ENCODE peak calls at places on chromosomes 1 and 21, in eight cellular contexts. One of them, this sample, is unnamed.

GRCh38 chr21:37742532-37742931 is 173.7 kb downstream of the KCNJ6 start:
- DNase-seq in thyroid gland: no peak
- DNase-seq in CD8-positive, alpha-beta T cell: no peak
- DNase-seq in SK-N-SH: no peak
- DNase-seq in body of pancreas: no peak
- DNase-seq in GM23338: no peak
- DNase-seq in heart left ventricle: no peak
- DNase-seq in left lung: no peak
- DNase-seq in this sample: no peak

GRCh38 chr1:200905411-200906052 is 10.8 kb downstream of the INAVA start:
- DNase-seq in SK-N-SH: no peak
- DNase-seq in heart left ventricle: no peak
- DNase-seq in body of pancreas: no peak
- DNase-seq in thyroid gland: no peak
- DNase-seq in left lung: no peak
- DNase-seq in CD8-positive, alpha-beta T cell: peak; percentile 61
- DNase-seq in GM23338: no peak
- DNase-seq in this sample: no peak

GRCh38 chr21:17585875-17586450 is 26.7 kb downstream of the BTG3 start:
- DNase-seq in body of pancreas: no peak
- DNase-seq in thyroid gland: no peak
- DNase-seq in left lung: no peak
- DNase-seq in SK-N-SH: peak; percentile 35
- DNase-seq in heart left ventricle: no peak
- DNase-seq in GM23338: peak; percentile 61
- DNase-seq in CD8-positive, alpha-beta T cell: no peak
- DNase-seq in this sample: no peak

GRCh38 chr1:204902674-204903073 is 32.0 kb downstream of the NFASC start:
- DNase-seq in SK-N-SH: no peak
- DNase-seq in thyroid gland: no peak
- DNase-seq in left lung: no peak
- DNase-seq in heart left ventricle: no peak
- DNase-seq in CD8-positive, alpha-beta T cell: no peak
- DNase-seq in GM23338: no peak
- DNase-seq in body of pancreas: no peak
- DNase-seq in this sample: no peak

GRCh38 chr1:172761581-172762025 is 102.7 kb downstream of the FASLG start:
- DNase-seq in left lung: no peak
- DNase-seq in thyroid gland: no peak
- DNase-seq in SK-N-SH: no peak
- DNase-seq in body of pancreas: no peak
- DNase-seq in heart left ventricle: no peak
- DNase-seq in CD8-positive, alpha-beta T cell: no peak
- DNase-seq in GM23338: no peak
- DNase-seq in this sample: no peak

GRCh38 chr1:53362851-53363642 is 35.2 kb upstream of the LRP8 start:
- DNase-seq in thyroid gland: no peak
- DNase-seq in SK-N-SH: no peak
- DNase-seq in body of pancreas: no peak
- DNase-seq in GM23338: peak; percentile 32
- DNase-seq in CD8-positive, alpha-beta T cell: peak; percentile 46
- DNase-seq in heart left ventricle: no peak
- DNase-seq in left lung: peak; percentile 10
- DNase-seq in this sample: no peak

GRCh38 chr1:111826278-111826677 is 70.6 kb downstream of the DDX20 start:
- DNase-seq in left lung: no peak
- DNase-seq in heart left ventricle: no peak
- DNase-seq in body of pancreas: no peak
- DNase-seq in thyroid gland: no peak
- DNase-seq in CD8-positive, alpha-beta T cell: no peak
- DNase-seq in GM23338: no peak
- DNase-seq in SK-N-SH: no peak
- DNase-seq in this sample: no peak

GRCh38 chr1:39047374-39048229 is 21.5 kb downstream of the NDUFS5 start:
- DNase-seq in GM23338: no peak
- DNase-seq in left lung: no peak
- DNase-seq in heart left ventricle: no peak
- DNase-seq in CD8-positive, alpha-beta T cell: no peak
- DNase-seq in SK-N-SH: no peak
- DNase-seq in thyroid gland: peak; percentile 11
- DNase-seq in body of pancreas: peak; percentile 13
- DNase-seq in this sample: peak; percentile 57

GRCh38 chr1:10744654-10745238 is 51.7 kb downstream of the CASZ1 start:
- DNase-seq in SK-N-SH: no peak
- DNase-seq in CD8-positive, alpha-beta T cell: no peak
- DNase-seq in GM23338: no peak
- DNase-seq in heart left ventricle: no peak
- DNase-seq in thyroid gland: no peak
- DNase-seq in left lung: no peak
- DNase-seq in body of pancreas: no peak
- DNase-seq in this sample: peak; percentile 74

GRCh38 chr1:232568331-232568852 is 61.5 kb downstream of the SIPA1L2 start:
- DNase-seq in CD8-positive, alpha-beta T cell: no peak
- DNase-seq in left lung: no peak
- DNase-seq in body of pancreas: no peak
- DNase-seq in GM23338: no peak
- DNase-seq in SK-N-SH: no peak
- DNase-seq in thyroid gland: no peak
- DNase-seq in heart left ventricle: no peak
- DNase-seq in this sample: no peak

GRCh38 chr1:192639607-192640368 is 3.8 kb downstream of the RGS13 start:
- DNase-seq in SK-N-SH: no peak
- DNase-seq in body of pancreas: no peak
- DNase-seq in GM23338: no peak
- DNase-seq in left lung: no peak
- DNase-seq in heart left ventricle: no peak
- DNase-seq in thyroid gland: no peak
- DNase-seq in CD8-positive, alpha-beta T cell: no peak
- DNase-seq in this sample: no peak

GRCh38 chr1:40626383-40626770 is 39.1 kb downstream of the RIMS3 start:
- DNase-seq in GM23338: no peak
- DNase-seq in body of pancreas: no peak
- DNase-seq in thyroid gland: no peak
- DNase-seq in left lung: no peak
- DNase-seq in SK-N-SH: no peak
- DNase-seq in CD8-positive, alpha-beta T cell: no peak
- DNase-seq in heart left ventricle: no peak
- DNase-seq in this sample: no peak

GRCh38 chr21:21921410-21922232 is 923.4 kb downstream of the NCAM2 start:
- DNase-seq in SK-N-SH: peak; percentile 16
- DNase-seq in CD8-positive, alpha-beta T cell: no peak
- DNase-seq in thyroid gland: no peak
- DNase-seq in GM23338: peak; percentile 81
- DNase-seq in heart left ventricle: no peak
- DNase-seq in left lung: no peak
- DNase-seq in body of pancreas: no peak
- DNase-seq in this sample: no peak

GRCh38 chr21:42148584-42148983 is 70.4 kb upstream of the ABCG1 start:
- DNase-seq in body of pancreas: no peak
- DNase-seq in left lung: peak; percentile 6
- DNase-seq in thyroid gland: no peak
- DNase-seq in GM23338: no peak
- DNase-seq in CD8-positive, alpha-beta T cell: no peak
- DNase-seq in heart left ventricle: no peak
- DNase-seq in SK-N-SH: no peak
- DNase-seq in this sample: no peak

GRCh38 chr1:74971982-74972381 is 162.2 kb upstream of the LHX8 start:
- DNase-seq in thyroid gland: no peak
- DNase-seq in heart left ventricle: no peak
- DNase-seq in left lung: no peak
- DNase-seq in GM23338: no peak
- DNase-seq in SK-N-SH: no peak
- DNase-seq in body of pancreas: no peak
- DNase-seq in CD8-positive, alpha-beta T cell: no peak
- DNase-seq in this sample: no peak

GRCh38 chr1:30648408-30649000 is 74.9 kb downstream of the MATN1 start:
- DNase-seq in body of pancreas: no peak
- DNase-seq in SK-N-SH: no peak
- DNase-seq in left lung: no peak
- DNase-seq in thyroid gland: no peak
- DNase-seq in GM23338: no peak
- DNase-seq in heart left ventricle: no peak
- DNase-seq in CD8-positive, alpha-beta T cell: no peak
- DNase-seq in this sample: no peak

GRCh38 chr1:119160851-119161250 is 20.4 kb upstream of the WARS2 start:
- DNase-seq in CD8-positive, alpha-beta T cell: no peak
- DNase-seq in GM23338: no peak
- DNase-seq in left lung: no peak
- DNase-seq in thyroid gland: no peak
- DNase-seq in SK-N-SH: no peak
- DNase-seq in body of pancreas: no peak
- DNase-seq in heart left ventricle: no peak
- DNase-seq in this sample: no peak

GRCh38 chr1:73100216-73100615 is 817.9 kb upstream of the NEGR1 start:
- DNase-seq in thyroid gland: no peak
- DNase-seq in SK-N-SH: no peak
- DNase-seq in body of pancreas: no peak
- DNase-seq in heart left ventricle: no peak
- DNase-seq in GM23338: peak; percentile 56
- DNase-seq in CD8-positive, alpha-beta T cell: no peak
- DNase-seq in left lung: no peak
- DNase-seq in this sample: no peak
- TF ChIP-seq CTCF in thyroid gland: no peak
- TF ChIP-seq CTCF in SK-N-SH: no peak
- TF ChIP-seq CTCF in body of pancreas: no peak
- TF ChIP-seq CTCF in heart left ventricle: no peak
- TF ChIP-seq CTCF in GM23338: peak; percentile 53
- TF ChIP-seq CTCF in CD8-positive, alpha-beta T cell: no peak
- TF ChIP-seq CTCF in left lung: no peak
- TF ChIP-seq CTCF in this sample: no peak

GRCh38 chr1:216616425-216616824 is 106.8 kb downstream of the ESRRG start:
- DNase-seq in left lung: no peak
- DNase-seq in heart left ventricle: no peak
- DNase-seq in SK-N-SH: no peak
- DNase-seq in thyroid gland: no peak
- DNase-seq in body of pancreas: no peak
- DNase-seq in CD8-positive, alpha-beta T cell: no peak
- DNase-seq in GM23338: no peak
- DNase-seq in this sample: no peak
- H3K4me1 ChIP-seq in left lung: no peaks in the 10 kb centered on the region
- H3K4me1 ChIP-seq in heart left ventricle: no peaks in the 10 kb centered on the region
- H3K4me1 ChIP-seq in SK-N-SH: no peaks in the 10 kb centered on the region
- H3K4me1 ChIP-seq in thyroid gland: no peaks in the 10 kb centered on the region
- H3K4me1 ChIP-seq in body of pancreas: no peaks in the 10 kb centered on the region
- H3K4me1 ChIP-seq in CD8-positive, alpha-beta T cell: no peaks in the 10 kb centered on the region
- H3K4me1 ChIP-seq in GM23338: no peaks in the 10 kb centered on the region
- H3K4me1 ChIP-seq in this sample: no peaks in the 10 kb centered on the region

GRCh38 chr1:11789126-11790067 is 16.4 kb downstream of the MTHFR start:
- DNase-seq in heart left ventricle: no peak
- DNase-seq in SK-N-SH: no peak
- DNase-seq in thyroid gland: no peak
- DNase-seq in GM23338: no peak
- DNase-seq in body of pancreas: no peak
- DNase-seq in CD8-positive, alpha-beta T cell: no peak
- DNase-seq in left lung: no peak
- DNase-seq in this sample: no peak

GRCh38 chr1:11790880-11791715 is 14.7 kb downstream of the MTHFR start:
- DNase-seq in body of pancreas: peak; percentile 81
- DNase-seq in SK-N-SH: no peak
- DNase-seq in thyroid gland: peak; percentile 65
- DNase-seq in left lung: peak; percentile 94
- DNase-seq in CD8-positive, alpha-beta T cell: no peak
- DNase-seq in heart left ventricle: peak; percentile 89
- DNase-seq in GM23338: no peak
- DNase-seq in this sample: peak; percentile 96

GRCh38 chr1:11792106-11792505 is 13.7 kb downstream of the MTHFR start:
- DNase-seq in CD8-positive, alpha-beta T cell: no peak
- DNase-seq in GM23338: no peak
- DNase-seq in SK-N-SH: no peak
- DNase-seq in heart left ventricle: peak; percentile 72
- DNase-seq in left lung: peak; percentile 64
- DNase-seq in thyroid gland: no peak
- DNase-seq in body of pancreas: no peak
- DNase-seq in this sample: no peak

GRCh38 chr1:11788549-11789053 is 17.2 kb downstream of the MTHFR start:
- DNase-seq in body of pancreas: no peak
- DNase-seq in left lung: peak; percentile 71
- DNase-seq in GM23338: no peak
- DNase-seq in SK-N-SH: no peak
- DNase-seq in heart left ventricle: no peak
- DNase-seq in CD8-positive, alpha-beta T cell: no peak
- DNase-seq in thyroid gland: peak; percentile 70
- DNase-seq in this sample: no peak

DNA sequence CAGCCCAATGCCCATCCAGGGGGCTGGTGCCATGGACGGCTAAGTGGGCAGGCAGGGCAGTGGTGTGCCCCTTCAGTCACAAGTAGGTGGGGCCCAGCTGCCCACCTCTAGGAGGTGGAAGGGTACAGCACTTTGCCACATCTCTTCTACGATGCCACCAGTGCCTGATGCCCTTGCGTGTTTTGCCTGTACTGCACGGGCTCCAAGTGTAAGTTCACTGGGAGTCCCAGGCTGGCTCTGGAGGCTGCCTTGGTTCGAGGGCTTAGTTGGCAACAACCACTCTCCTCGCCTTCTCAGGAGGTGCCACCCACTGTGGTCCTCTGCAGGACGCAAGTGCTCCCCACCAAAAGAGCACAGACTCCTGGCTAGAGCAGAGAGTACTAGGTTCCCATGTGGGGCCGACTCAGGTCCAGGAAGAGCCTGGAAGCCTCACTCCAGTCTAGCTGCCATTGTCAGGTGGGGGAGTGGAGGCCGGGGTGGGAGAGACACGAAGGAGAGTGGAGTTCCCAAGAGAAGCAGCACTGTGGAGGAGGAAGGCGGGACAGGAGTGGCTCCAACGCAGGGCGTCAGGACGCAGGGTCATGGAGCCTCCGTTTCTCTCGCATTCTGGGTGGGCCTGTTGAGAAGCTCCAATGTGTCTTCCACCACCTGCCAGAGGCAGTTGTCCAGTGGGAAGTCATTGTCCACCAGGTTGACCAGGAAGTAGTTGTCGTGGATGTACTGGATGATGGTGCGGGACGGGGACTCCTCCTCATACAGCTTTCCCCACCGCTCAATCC is 15.5 kb downstream of the MTHFR start:
- DNase-seq in thyroid gland: no peak
- DNase-seq in CD8-positive, alpha-beta T cell: no peak
- DNase-seq in heart left ventricle: no peak
- DNase-seq in SK-N-SH: no peak
- DNase-seq in body of pancreas: no peak
- DNase-seq in left lung: no peak
- DNase-seq in GM23338: no peak
- DNase-seq in this sample: no peak
- H3K27ac ChIP-seq in thyroid gland: peak overlapping the region; percentile 78
- H3K27ac ChIP-seq in CD8-positive, alpha-beta T cell: no peak overlapping the region
- H3K27ac ChIP-seq in heart left ventricle: peak overlapping the region; percentile 93
- H3K27ac ChIP-seq in SK-N-SH: no peak overlapping the region
- H3K27ac ChIP-seq in body of pancreas: peak overlapping the region; percentile 67
- H3K27ac ChIP-seq in left lung: peak overlapping the region; percentile 89
- H3K27ac ChIP-seq in GM23338: no peak overlapping the region
- H3K27ac ChIP-seq in this sample: peak overlapping the region; percentile 98

GRCh38 chr1:57770772-57771171 is 346.9 kb upstream of the DAB1 start:
- DNase-seq in SK-N-SH: no peak
- DNase-seq in heart left ventricle: no peak
- DNase-seq in GM23338: peak; percentile 77
- DNase-seq in left lung: no peak
- DNase-seq in thyroid gland: no peak
- DNase-seq in CD8-positive, alpha-beta T cell: no peak
- DNase-seq in body of pancreas: no peak
- DNase-seq in this sample: no peak
- TF ChIP-seq CTCF in SK-N-SH: peak; percentile 54
- TF ChIP-seq CTCF in heart left ventricle: no peak
- TF ChIP-seq CTCF in GM23338: peak; percentile 47
- TF ChIP-seq CTCF in left lung: no peak
- TF ChIP-seq CTCF in thyroid gland: peak; percentile 11
- TF ChIP-seq CTCF in CD8-positive, alpha-beta T cell: no peak
- TF ChIP-seq CTCF in body of pancreas: no peak
- TF ChIP-seq CTCF in this sample: no peak

This sample was measured in psoas muscle.